ENCODE peak calls at places on chromosome 15, in four cellular contexts. Z is IMR-90, V is mesenchymal stem cell, Q is neuronal stem cell. X is an unnamed sample.

GRCh38 chr15:84982301-84982920 is 755 bp downstream of the PDE8A start:
- DNase-seq in Z (peak; percentile 18), V (peak; percentile 51), Q (no peak), X (peak; percentile 46)

GRCh38 chr15:64749167-64749566 is 26.2 kb downstream of the RBPMS2 start:
- DNase-seq in Z (peak; percentile 86), V (no peak), Q (no peak), X (peak; percentile 91)

GRCh38 chr15:78092111-78093041 is at the start of gene SH2D7:
- DNase-seq in Z (no peak), V (peak; percentile 32), Q (no peak), X (no peak)

GRCh38 chr15:95278532-95279265 is 1047.3 kb downstream of the MCTP2 start:
- DNase-seq in Z (peak; percentile 35), V (no peak), Q (no peak), X (no peak)

GRCh38 chr15:77457619-77458265 is 37.1 kb downstream of the HMG20A start:
- DNase-seq in Z (peak; percentile 68), V (peak; percentile 66), Q (no peak), X (no peak)

GRCh38 chr15:93030430-93031102 is 58.4 kb downstream of the RGMA start:
- DNase-seq in Z (peak; percentile 47), V (peak; percentile 70), Q (peak; percentile 76), X (peak; percentile 59)

GRCh38 chr15:90519688-90520087 is 10.0 kb upstream of the CRTC3 start:
- DNase-seq in Z (peak; percentile 84), V (no peak), Q (no peak), X (no peak)

GRCh38 chr15:51629612-51630011 is 7.0 kb upstream of the DMXL2 start:
- DNase-seq in Z (no peak), V (peak; percentile 42), Q (no peak), X (peak; percentile 71)

GRCh38 chr15:96353931-96354730 is 23.6 kb downstream of the NR2F2 start:
- DNase-seq in Z (peak; percentile 60), V (peak; percentile 76), Q (peak; percentile 39), X (no peak)

GRCh38 chr15:53840681-53841080 is 81.2 kb upstream of the WDR72 start:
- DNase-seq in Z (no peak), V (no peak), Q (no peak), X (peak; percentile 65)

GRCh38 chr15:37093480-37094410 is 6.6 kb downstream of the MEIS2 start:
- DNase-seq in Z (peak; percentile 69), V (peak; percentile 84), Q (no peak), X (no peak)

GRCh38 chr15:37095993-37096877 is 4.1 kb downstream of the MEIS2 start:
- DNase-seq in Z (no peak), V (peak; percentile 58), Q (peak; percentile 17), X (no peak)

GRCh38 chr15:37094542-37095196 is 5.7 kb downstream of the MEIS2 start:
- DNase-seq in Z (peak; percentile 31), V (peak; percentile 69), Q (peak; percentile 30), X (no peak)

GRCh38 chr15:37096878-37097568 is 3.3 kb downstream of the MEIS2 start:
- DNase-seq in Z (peak; percentile 26), V (peak; percentile 48), Q (peak; percentile 53), X (no peak)

GRCh38 chr15:37095197-37095992 is 5.0 kb downstream of the MEIS2 start:
- DNase-seq in Z (no peak), V (peak; percentile 56), Q (peak; percentile 43), X (no peak)
- H4K91ac ChIP-seq in Z (no peak overlapping the region), V (peak overlapping the region; percentile 48), Q (no peak overlapping the region), X (peak overlapping the region; percentile 64)

GRCh38 chr15:67545864-67546263 is 3.4 kb downstream of the MAP2K5 start:
- DNase-seq in Z (no peak), V (no peak), Q (no peak), X (no peak)

GRCh38 chr15:67544475-67544874 is 2.0 kb downstream of the MAP2K5 start:
- DNase-seq in Z (no peak), V (no peak), Q (no peak), X (no peak)

GRCh38 chr15:67542462-67543347 is at the start of gene MAP2K5:
- DNase-seq in Z (peak; percentile 57), V (peak; percentile 72), Q (peak; percentile 70), X (peak; percentile 37)

GRCh38 chr15:67543348-67543718 is 830 bp downstream of the MAP2K5 start:
- DNase-seq in Z (peak; percentile 5), V (peak; percentile 23), Q (no peak), X (no peak)

DNA sequence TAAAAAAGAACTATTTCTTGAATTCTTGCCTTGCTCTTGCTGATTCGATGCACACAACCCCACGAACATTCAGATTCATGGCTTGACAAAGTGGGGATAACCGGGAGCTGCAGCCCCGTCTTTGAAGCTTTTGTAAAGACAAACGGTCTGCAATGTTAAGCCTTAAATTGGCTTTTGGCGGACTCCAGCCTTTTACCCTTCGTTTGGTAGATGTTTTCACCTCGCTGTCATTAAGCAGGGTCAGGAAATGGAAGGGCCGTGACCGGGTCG is 376 bp upstream of the MAP2K5 start:
- DNase-seq in Z (no peak), V (peak; percentile 38), Q (no peak), X (no peak)
- H4K91ac ChIP-seq in Z (peak overlapping the region; percentile 56), V (no peak overlapping the region), Q (no peak overlapping the region), X (peak overlapping the region; percentile 60)

GRCh38 chr15:66100761-66101160 is 152.8 kb downstream of the MEGF11 start:
- DNase-seq in Z (no peak), V (no peak), Q (no peak), X (no peak)

GRCh38 chr15:66102563-66103292 is 150.8 kb downstream of the MEGF11 start:
- DNase-seq in Z (no peak), V (no peak), Q (no peak), X (no peak)

GRCh38 chr15:66101715-66102395 is 151.7 kb downstream of the MEGF11 start:
- DNase-seq in Z (no peak), V (no peak), Q (peak; percentile 54), X (no peak)

GRCh38 chr15:66105286-66105984 is 148.1 kb downstream of the MEGF11 start:
- DNase-seq in Z (no peak), V (no peak), Q (peak; percentile 61), X (no peak)

GRCh38 chr15:66103293-66103590 is 150.3 kb downstream of the MEGF11 start:
- DNase-seq in Z (no peak), V (no peak), Q (no peak), X (no peak)
- H4K91ac ChIP-seq in Z (no peak overlapping the region), V (no peak overlapping the region), Q (no peak overlapping the region), X (no peak overlapping the region)

DNA sequence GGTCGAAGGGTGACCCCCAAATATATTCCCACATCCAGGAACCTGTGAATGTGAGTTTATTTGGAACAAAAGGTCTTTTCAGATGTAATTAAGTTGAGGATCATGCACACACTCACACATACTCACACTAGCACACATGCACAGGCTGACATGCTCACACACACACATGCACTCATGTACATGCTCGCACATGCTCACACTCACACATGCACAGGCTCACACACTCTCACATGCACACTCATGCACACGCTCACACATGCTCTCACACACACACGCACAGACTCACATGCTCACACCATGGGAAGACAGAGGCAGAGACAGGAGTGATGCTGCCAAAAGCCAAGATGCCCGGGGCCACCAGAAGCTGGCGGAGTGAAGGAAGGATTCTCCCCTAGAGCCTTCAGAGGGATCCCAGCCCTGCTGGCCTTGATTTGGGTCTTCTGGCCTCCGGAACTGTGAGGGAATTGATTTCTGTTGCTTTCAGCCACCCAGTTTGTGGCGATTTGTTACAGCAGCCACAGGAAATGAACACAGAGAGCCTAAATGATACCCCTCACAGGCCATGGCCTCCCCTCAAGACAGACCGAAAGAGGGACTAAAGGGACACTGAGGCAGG is 131.0 kb upstream of the SMAD3 start:
- DNase-seq in Z (no peak), V (no peak), Q (no peak), X (no peak)
- H4K91ac ChIP-seq in Z (no peak overlapping the region), V (no peak overlapping the region), Q (no peak overlapping the region), X (no peak overlapping the region)

DNA sequence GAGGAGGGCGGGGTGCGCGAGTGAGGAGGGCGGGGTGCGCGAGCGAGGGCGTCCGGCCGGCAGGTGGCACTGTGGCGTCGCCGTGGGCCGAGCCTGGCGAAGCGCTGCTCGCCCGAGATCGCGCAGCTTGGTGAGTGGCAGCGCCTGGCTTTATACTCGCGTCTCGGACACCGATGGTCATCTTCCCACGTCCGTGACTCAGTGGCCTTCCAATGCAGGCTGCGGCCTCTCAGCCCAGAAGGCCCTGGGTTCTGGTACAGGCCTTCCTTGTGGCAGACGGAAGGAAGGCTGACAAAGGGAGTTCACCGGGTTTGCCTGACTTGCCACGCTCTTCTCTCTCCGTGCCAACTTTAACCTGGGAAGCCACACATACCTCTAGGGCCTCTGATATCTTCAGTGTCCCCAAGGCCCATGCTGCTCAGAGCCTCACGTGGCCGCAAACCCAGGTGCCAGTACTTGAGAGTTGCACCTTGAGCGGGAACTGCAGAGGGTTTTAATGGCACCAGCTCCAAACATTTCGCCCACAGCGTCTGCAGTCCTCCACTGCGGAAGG is 195.3 kb upstream of the LYSMD4 start:
- DNase-seq in Z (peak; percentile 66), V (peak; percentile 74), Q (peak; percentile 58), X (peak; percentile 54)
- H4K91ac ChIP-seq in Z (no peak overlapping the region), V (no peak overlapping the region), Q (no peak overlapping the region), X (no peak overlapping the region)

GRCh38 chr15:40893733-40894688 is at the start of gene VPS18:
- DNase-seq in Z (peak; percentile 97), V (peak; percentile 96), Q (peak; percentile 97), X (peak; percentile 99)
- H4K91ac ChIP-seq in Z (peak within 1 kb of the TSS; percentile 85), V (peak within 1 kb of the TSS; percentile 85), Q (no peak within 1 kb of the TSS), X (peak within 1 kb of the TSS; percentile 68)

DNA sequence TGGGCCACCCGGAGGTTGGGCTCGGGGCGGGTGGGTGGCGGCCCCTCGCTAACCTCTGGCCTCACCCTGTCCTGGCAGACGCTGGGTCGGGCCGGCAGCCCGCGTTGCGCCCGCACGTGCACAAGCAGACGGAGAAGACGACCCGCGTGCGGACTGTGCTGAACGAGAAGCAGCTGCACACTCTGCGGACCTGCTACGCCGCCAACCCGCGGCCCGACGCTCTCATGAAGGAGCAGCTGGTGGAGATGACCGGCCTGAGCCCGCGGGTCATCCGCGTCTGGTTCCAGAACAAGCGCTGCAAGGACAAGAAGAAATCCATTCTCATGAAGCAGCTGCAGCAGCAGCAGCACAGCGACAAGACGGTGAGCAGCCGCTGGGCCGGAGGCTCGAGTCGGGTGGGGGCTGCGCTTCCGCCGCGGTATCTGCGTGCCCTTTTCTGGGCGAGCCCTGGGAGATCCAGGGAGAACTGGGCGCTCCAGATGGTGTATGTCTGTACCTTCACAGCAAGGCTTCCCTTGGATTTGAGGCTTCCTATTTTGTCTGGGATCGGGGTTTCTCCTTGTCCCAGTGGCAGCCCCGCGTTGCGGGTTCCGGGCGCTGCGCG is 3.7 kb downstream of the ISL2 start:
- DNase-seq in Z (no peak), V (peak; percentile 73), Q (peak; percentile 71), X (no peak)
- H4K91ac ChIP-seq in Z (no peak overlapping the region), V (no peak overlapping the region), Q (no peak overlapping the region), X (no peak overlapping the region)

GRCh38 chr15:31341036-31341435 is 14.4 kb downstream of the KLF13 start:
- DNase-seq in Z (no peak), V (no peak), Q (no peak), X (no peak)
- H4K91ac ChIP-seq in Z (no peak overlapping the region), V (no peak overlapping the region), Q (no peak overlapping the region), X (no peak overlapping the region)

DNA sequence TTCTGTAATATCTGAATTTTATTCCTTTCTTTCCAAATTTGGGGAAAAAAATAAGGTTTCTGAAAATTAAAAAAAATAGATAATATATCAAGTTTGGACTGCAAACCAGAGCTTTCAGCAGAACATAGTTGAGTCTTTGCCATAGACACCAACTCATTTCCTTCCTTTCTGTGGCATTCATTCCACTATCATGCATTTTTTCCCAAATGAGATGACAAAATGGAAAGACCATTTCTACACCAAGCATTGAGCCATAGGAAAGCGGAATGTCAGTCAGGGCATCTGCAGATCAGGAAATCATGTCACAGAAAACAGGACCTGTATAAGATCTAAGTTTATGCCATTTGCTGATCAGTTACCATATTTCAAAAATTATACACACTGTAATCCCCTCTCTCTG is 333.3 kb upstream of the THBS1 start:
- DNase-seq in Z (peak; percentile 49), V (no peak), Q (no peak), X (no peak)
- H4K91ac ChIP-seq in Z (peak overlapping the region; percentile 88), V (no peak overlapping the region), Q (no peak overlapping the region), X (no peak overlapping the region)